ENCODE peak calls at places on chromosomes 12 and 14, in ten cellular contexts. One of them, this sample, is unnamed.

GRCh38 chr12:124625867-124626675 is 58.7 kb upstream of the NCOR2 start:
- DNase-seq in astrocyte of the spinal cord: peak; percentile 80
- DNase-seq in brain microvascular endothelial cell: peak; percentile 69
- DNase-seq in posterior vena cava: peak; percentile 97
- DNase-seq in cardiac muscle cell: no peak
- DNase-seq in T-helper 2 cell: no peak
- DNase-seq in stimulated activated CD4-positive, alpha-beta T cell treated with anti-CD3 and anti-CD28 coated beads, Interleukin-1b, Interleukin-23, amount 100 ng/mL, for 1 hour: no peak
- DNase-seq in pancreas: peak; percentile 30
- DNase-seq in sciatic nerve: peak; percentile 91
- DNase-seq in HFF-Myc: no peak
- DNase-seq in this sample: no peak

GRCh38 chr12:4589941-4590340 is 27.9 kb downstream of the DYRK4 start:
- DNase-seq in astrocyte of the spinal cord: no peak
- DNase-seq in brain microvascular endothelial cell: no peak
- DNase-seq in posterior vena cava: no peak
- DNase-seq in cardiac muscle cell: no peak
- DNase-seq in T-helper 2 cell: no peak
- DNase-seq in stimulated activated CD4-positive, alpha-beta T cell treated with anti-CD3 and anti-CD28 coated beads, Interleukin-1b, Interleukin-23, amount 100 ng/mL, for 1 hour: no peak
- DNase-seq in pancreas: no peak
- DNase-seq in sciatic nerve: no peak
- DNase-seq in HFF-Myc: no peak
- DNase-seq in this sample: no peak

GRCh38 chr14:54420478-54421116 is 20.6 kb downstream of the CNIH1 start:
- DNase-seq in astrocyte of the spinal cord: peak; percentile 64
- DNase-seq in brain microvascular endothelial cell: peak; percentile 54
- DNase-seq in posterior vena cava: no peak
- DNase-seq in cardiac muscle cell: peak; percentile 45
- DNase-seq in T-helper 2 cell: no peak
- DNase-seq in stimulated activated CD4-positive, alpha-beta T cell treated with anti-CD3 and anti-CD28 coated beads, Interleukin-1b, Interleukin-23, amount 100 ng/mL, for 1 hour: no peak
- DNase-seq in pancreas: no peak
- DNase-seq in sciatic nerve: no peak
- DNase-seq in HFF-Myc: no peak
- DNase-seq in this sample: no peak

GRCh38 chr12:89236237-89236636 is 116.1 kb downstream of the DUSP6 start:
- DNase-seq in astrocyte of the spinal cord: peak; percentile 62
- DNase-seq in brain microvascular endothelial cell: no peak
- DNase-seq in posterior vena cava: no peak
- DNase-seq in cardiac muscle cell: no peak
- DNase-seq in T-helper 2 cell: no peak
- DNase-seq in stimulated activated CD4-positive, alpha-beta T cell treated with anti-CD3 and anti-CD28 coated beads, Interleukin-1b, Interleukin-23, amount 100 ng/mL, for 1 hour: no peak
- DNase-seq in pancreas: no peak
- DNase-seq in sciatic nerve: no peak
- DNase-seq in HFF-Myc: no peak
- DNase-seq in this sample: no peak

GRCh38 chr12:107356266-107356936 is 263.1 kb upstream of the CRY1 start:
- DNase-seq in astrocyte of the spinal cord: peak; percentile 90
- DNase-seq in brain microvascular endothelial cell: peak; percentile 91
- DNase-seq in posterior vena cava: no peak
- DNase-seq in cardiac muscle cell: no peak
- DNase-seq in T-helper 2 cell: no peak
- DNase-seq in stimulated activated CD4-positive, alpha-beta T cell treated with anti-CD3 and anti-CD28 coated beads, Interleukin-1b, Interleukin-23, amount 100 ng/mL, for 1 hour: no peak
- DNase-seq in pancreas: no peak
- DNase-seq in sciatic nerve: no peak
- DNase-seq in HFF-Myc: no peak
- DNase-seq in this sample: no peak

GRCh38 chr12:26806556-26806955 is 26.4 kb downstream of the ITPR2 start:
- DNase-seq in astrocyte of the spinal cord: no peak
- DNase-seq in brain microvascular endothelial cell: no peak
- DNase-seq in posterior vena cava: no peak
- DNase-seq in cardiac muscle cell: no peak
- DNase-seq in T-helper 2 cell: no peak
- DNase-seq in stimulated activated CD4-positive, alpha-beta T cell treated with anti-CD3 and anti-CD28 coated beads, Interleukin-1b, Interleukin-23, amount 100 ng/mL, for 1 hour: no peak
- DNase-seq in pancreas: no peak
- DNase-seq in sciatic nerve: no peak
- DNase-seq in HFF-Myc: no peak
- DNase-seq in this sample: no peak

GRCh38 chr14:72549848-72550247 is 344.1 kb downstream of the DPF3 start:
- DNase-seq in astrocyte of the spinal cord: no peak
- DNase-seq in brain microvascular endothelial cell: no peak
- DNase-seq in posterior vena cava: no peak
- DNase-seq in cardiac muscle cell: no peak
- DNase-seq in T-helper 2 cell: no peak
- DNase-seq in stimulated activated CD4-positive, alpha-beta T cell treated with anti-CD3 and anti-CD28 coated beads, Interleukin-1b, Interleukin-23, amount 100 ng/mL, for 1 hour: no peak
- DNase-seq in pancreas: no peak
- DNase-seq in sciatic nerve: no peak
- DNase-seq in HFF-Myc: no peak
- DNase-seq in this sample: no peak

GRCh38 chr14:73252491-73253322 is 15.4 kb downstream of the PAPLN start:
- DNase-seq in astrocyte of the spinal cord: no peak
- DNase-seq in brain microvascular endothelial cell: no peak
- DNase-seq in posterior vena cava: peak; percentile 71
- DNase-seq in cardiac muscle cell: no peak
- DNase-seq in T-helper 2 cell: no peak
- DNase-seq in stimulated activated CD4-positive, alpha-beta T cell treated with anti-CD3 and anti-CD28 coated beads, Interleukin-1b, Interleukin-23, amount 100 ng/mL, for 1 hour: no peak
- DNase-seq in pancreas: no peak
- DNase-seq in sciatic nerve: no peak
- DNase-seq in HFF-Myc: no peak
- DNase-seq in this sample: no peak

GRCh38 chr14:50929506-50929905 is 14.8 kb downstream of the PYGL start:
- DNase-seq in astrocyte of the spinal cord: no peak
- DNase-seq in brain microvascular endothelial cell: no peak
- DNase-seq in posterior vena cava: no peak
- DNase-seq in cardiac muscle cell: no peak
- DNase-seq in T-helper 2 cell: no peak
- DNase-seq in stimulated activated CD4-positive, alpha-beta T cell treated with anti-CD3 and anti-CD28 coated beads, Interleukin-1b, Interleukin-23, amount 100 ng/mL, for 1 hour: no peak
- DNase-seq in pancreas: no peak
- DNase-seq in sciatic nerve: no peak
- DNase-seq in HFF-Myc: no peak
- DNase-seq in this sample: no peak

GRCh38 chr12:122837306-122838265 is 2.3 kb downstream of the HIP1R start:
- DNase-seq in astrocyte of the spinal cord: no peak
- DNase-seq in brain microvascular endothelial cell: no peak
- DNase-seq in posterior vena cava: peak; percentile 29
- DNase-seq in cardiac muscle cell: no peak
- DNase-seq in T-helper 2 cell: no peak
- DNase-seq in stimulated activated CD4-positive, alpha-beta T cell treated with anti-CD3 and anti-CD28 coated beads, Interleukin-1b, Interleukin-23, amount 100 ng/mL, for 1 hour: no peak
- DNase-seq in pancreas: peak; percentile 55
- DNase-seq in sciatic nerve: no peak
- DNase-seq in HFF-Myc: no peak
- DNase-seq in this sample: no peak

GRCh38 chr14:99510556-99511139 is 29.4 kb downstream of the CCNK start:
- DNase-seq in astrocyte of the spinal cord: no peak
- DNase-seq in brain microvascular endothelial cell: no peak
- DNase-seq in posterior vena cava: peak; percentile 73
- DNase-seq in cardiac muscle cell: no peak
- DNase-seq in T-helper 2 cell: no peak
- DNase-seq in stimulated activated CD4-positive, alpha-beta T cell treated with anti-CD3 and anti-CD28 coated beads, Interleukin-1b, Interleukin-23, amount 100 ng/mL, for 1 hour: no peak
- DNase-seq in pancreas: no peak
- DNase-seq in sciatic nerve: peak; percentile 59
- DNase-seq in HFF-Myc: no peak
- DNase-seq in this sample: no peak

GRCh38 chr14:59022144-59022543 is 166.3 kb upstream of the DAAM1 start:
- DNase-seq in astrocyte of the spinal cord: no peak
- DNase-seq in brain microvascular endothelial cell: no peak
- DNase-seq in posterior vena cava: no peak
- DNase-seq in cardiac muscle cell: no peak
- DNase-seq in T-helper 2 cell: no peak
- DNase-seq in stimulated activated CD4-positive, alpha-beta T cell treated with anti-CD3 and anti-CD28 coated beads, Interleukin-1b, Interleukin-23, amount 100 ng/mL, for 1 hour: no peak
- DNase-seq in pancreas: no peak
- DNase-seq in sciatic nerve: no peak
- DNase-seq in HFF-Myc: no peak
- DNase-seq in this sample: no peak

GRCh38 chr12:95541436-95541835 is 9.8 kb downstream of the USP44 start:
- DNase-seq in astrocyte of the spinal cord: no peak
- DNase-seq in brain microvascular endothelial cell: no peak
- DNase-seq in posterior vena cava: no peak
- DNase-seq in cardiac muscle cell: no peak
- DNase-seq in T-helper 2 cell: no peak
- DNase-seq in stimulated activated CD4-positive, alpha-beta T cell treated with anti-CD3 and anti-CD28 coated beads, Interleukin-1b, Interleukin-23, amount 100 ng/mL, for 1 hour: no peak
- DNase-seq in pancreas: no peak
- DNase-seq in sciatic nerve: no peak
- DNase-seq in HFF-Myc: no peak
- DNase-seq in this sample: no peak

GRCh38 chr14:50345891-50346422 is 33.8 kb downstream of the DMAC2L start:
- DNase-seq in astrocyte of the spinal cord: peak; percentile 25
- DNase-seq in brain microvascular endothelial cell: no peak
- DNase-seq in posterior vena cava: no peak
- DNase-seq in cardiac muscle cell: no peak
- DNase-seq in T-helper 2 cell: no peak
- DNase-seq in stimulated activated CD4-positive, alpha-beta T cell treated with anti-CD3 and anti-CD28 coated beads, Interleukin-1b, Interleukin-23, amount 100 ng/mL, for 1 hour: no peak
- DNase-seq in pancreas: no peak
- DNase-seq in sciatic nerve: no peak
- DNase-seq in HFF-Myc: no peak
- DNase-seq in this sample: no peak

GRCh38 chr12:59134750-59135149 is 214.4 kb upstream of the LRIG3 start:
- DNase-seq in astrocyte of the spinal cord: no peak
- DNase-seq in brain microvascular endothelial cell: no peak
- DNase-seq in posterior vena cava: peak; percentile 36
- DNase-seq in cardiac muscle cell: no peak
- DNase-seq in T-helper 2 cell: no peak
- DNase-seq in stimulated activated CD4-positive, alpha-beta T cell treated with anti-CD3 and anti-CD28 coated beads, Interleukin-1b, Interleukin-23, amount 100 ng/mL, for 1 hour: no peak
- DNase-seq in pancreas: no peak
- DNase-seq in sciatic nerve: no peak
- DNase-seq in HFF-Myc: no peak
- DNase-seq in this sample: no peak

GRCh38 chr12:92438641-92439396 is 264.0 kb upstream of the PLEKHG7 start:
- DNase-seq in astrocyte of the spinal cord: no peak
- DNase-seq in brain microvascular endothelial cell: no peak
- DNase-seq in posterior vena cava: no peak
- DNase-seq in cardiac muscle cell: no peak
- DNase-seq in T-helper 2 cell: no peak
- DNase-seq in stimulated activated CD4-positive, alpha-beta T cell treated with anti-CD3 and anti-CD28 coated beads, Interleukin-1b, Interleukin-23, amount 100 ng/mL, for 1 hour: no peak
- DNase-seq in pancreas: no peak
- DNase-seq in sciatic nerve: no peak
- DNase-seq in HFF-Myc: no peak
- DNase-seq in this sample: no peak

GRCh38 chr14:100159107-100159864 is at the start of gene DEGS2:
- DNase-seq in astrocyte of the spinal cord: no peak
- DNase-seq in brain microvascular endothelial cell: no peak
- DNase-seq in posterior vena cava: no peak
- DNase-seq in cardiac muscle cell: peak; percentile 54
- DNase-seq in T-helper 2 cell: peak; percentile 49
- DNase-seq in stimulated activated CD4-positive, alpha-beta T cell treated with anti-CD3 and anti-CD28 coated beads, Interleukin-1b, Interleukin-23, amount 100 ng/mL, for 1 hour: peak; percentile 16
- DNase-seq in pancreas: peak; percentile 71
- DNase-seq in sciatic nerve: no peak
- DNase-seq in HFF-Myc: no peak
- DNase-seq in this sample: no peak

GRCh38 chr14:86794689-86795088 is 1198.3 kb downstream of the GALC start:
- DNase-seq in astrocyte of the spinal cord: no peak
- DNase-seq in brain microvascular endothelial cell: no peak
- DNase-seq in posterior vena cava: no peak
- DNase-seq in cardiac muscle cell: no peak
- DNase-seq in T-helper 2 cell: no peak
- DNase-seq in stimulated activated CD4-positive, alpha-beta T cell treated with anti-CD3 and anti-CD28 coated beads, Interleukin-1b, Interleukin-23, amount 100 ng/mL, for 1 hour: no peak
- DNase-seq in pancreas: no peak
- DNase-seq in sciatic nerve: no peak
- DNase-seq in HFF-Myc: no peak
- DNase-seq in this sample: no peak

GRCh38 chr12:104733717-104734175 is 224.3 kb downstream of the SLC41A2 start:
- DNase-seq in astrocyte of the spinal cord: no peak
- DNase-seq in brain microvascular endothelial cell: no peak
- DNase-seq in posterior vena cava: no peak
- DNase-seq in cardiac muscle cell: no peak
- DNase-seq in T-helper 2 cell: no peak
- DNase-seq in stimulated activated CD4-positive, alpha-beta T cell treated with anti-CD3 and anti-CD28 coated beads, Interleukin-1b, Interleukin-23, amount 100 ng/mL, for 1 hour: no peak
- DNase-seq in pancreas: no peak
- DNase-seq in sciatic nerve: no peak
- DNase-seq in HFF-Myc: no peak
- DNase-seq in this sample: no peak

GRCh38 chr14:74855945-74856344 is 20.0 kb downstream of the PROX2 start:
- DNase-seq in astrocyte of the spinal cord: no peak
- DNase-seq in brain microvascular endothelial cell: no peak
- DNase-seq in posterior vena cava: no peak
- DNase-seq in cardiac muscle cell: no peak
- DNase-seq in T-helper 2 cell: no peak
- DNase-seq in stimulated activated CD4-positive, alpha-beta T cell treated with anti-CD3 and anti-CD28 coated beads, Interleukin-1b, Interleukin-23, amount 100 ng/mL, for 1 hour: no peak
- DNase-seq in pancreas: no peak
- DNase-seq in sciatic nerve: no peak
- DNase-seq in HFF-Myc: no peak
- DNase-seq in this sample: no peak

GRCh38 chr14:54186821-54187365 is 209.9 kb upstream of the CDKN3 start:
- DNase-seq in astrocyte of the spinal cord: no peak
- DNase-seq in brain microvascular endothelial cell: no peak
- DNase-seq in posterior vena cava: no peak
- DNase-seq in cardiac muscle cell: no peak
- DNase-seq in T-helper 2 cell: no peak
- DNase-seq in stimulated activated CD4-positive, alpha-beta T cell treated with anti-CD3 and anti-CD28 coated beads, Interleukin-1b, Interleukin-23, amount 100 ng/mL, for 1 hour: no peak
- DNase-seq in pancreas: no peak
- DNase-seq in sciatic nerve: no peak
- DNase-seq in HFF-Myc: no peak
- DNase-seq in this sample: no peak

GRCh38 chr12:127396720-127397119 is 870.2 kb upstream of the TMEM132C start:
- DNase-seq in astrocyte of the spinal cord: no peak
- DNase-seq in brain microvascular endothelial cell: no peak
- DNase-seq in posterior vena cava: no peak
- DNase-seq in cardiac muscle cell: no peak
- DNase-seq in T-helper 2 cell: no peak
- DNase-seq in stimulated activated CD4-positive, alpha-beta T cell treated with anti-CD3 and anti-CD28 coated beads, Interleukin-1b, Interleukin-23, amount 100 ng/mL, for 1 hour: no peak
- DNase-seq in pancreas: no peak
- DNase-seq in sciatic nerve: no peak
- DNase-seq in HFF-Myc: no peak
- DNase-seq in this sample: no peak

GRCh38 chr12:105104762-105105161 is 2.8 kb upstream of the WASHC4 start:
- DNase-seq in astrocyte of the spinal cord: no peak
- DNase-seq in brain microvascular endothelial cell: no peak
- DNase-seq in posterior vena cava: no peak
- DNase-seq in cardiac muscle cell: no peak
- DNase-seq in T-helper 2 cell: no peak
- DNase-seq in stimulated activated CD4-positive, alpha-beta T cell treated with anti-CD3 and anti-CD28 coated beads, Interleukin-1b, Interleukin-23, amount 100 ng/mL, for 1 hour: no peak
- DNase-seq in pancreas: no peak
- DNase-seq in sciatic nerve: no peak
- DNase-seq in HFF-Myc: no peak
- DNase-seq in this sample: no peak

GRCh38 chr14:68089146-68089715 is 269.7 kb downstream of the RAD51B start:
- DNase-seq in astrocyte of the spinal cord: peak; percentile 92
- DNase-seq in brain microvascular endothelial cell: peak; percentile 43
- DNase-seq in posterior vena cava: no peak
- DNase-seq in cardiac muscle cell: no peak
- DNase-seq in T-helper 2 cell: no peak
- DNase-seq in stimulated activated CD4-positive, alpha-beta T cell treated with anti-CD3 and anti-CD28 coated beads, Interleukin-1b, Interleukin-23, amount 100 ng/mL, for 1 hour: no peak
- DNase-seq in pancreas: no peak
- DNase-seq in sciatic nerve: no peak
- DNase-seq in HFF-Myc: no peak
- DNase-seq in this sample: no peak

GRCh38 chr12:94386422-94386821 is 73.2 kb downstream of the CEP83 start:
- DNase-seq in astrocyte of the spinal cord: no peak
- DNase-seq in brain microvascular endothelial cell: peak; percentile 29
- DNase-seq in posterior vena cava: no peak
- DNase-seq in cardiac muscle cell: peak; percentile 10
- DNase-seq in T-helper 2 cell: no peak
- DNase-seq in stimulated activated CD4-positive, alpha-beta T cell treated with anti-CD3 and anti-CD28 coated beads, Interleukin-1b, Interleukin-23, amount 100 ng/mL, for 1 hour: no peak
- DNase-seq in pancreas: no peak
- DNase-seq in sciatic nerve: no peak
- DNase-seq in HFF-Myc: no peak
- DNase-seq in this sample: no peak

GRCh38 chr14:31400031-31400638 is 20.2 kb downstream of the HEATR5A start:
- DNase-seq in astrocyte of the spinal cord: no peak
- DNase-seq in brain microvascular endothelial cell: no peak
- DNase-seq in posterior vena cava: no peak
- DNase-seq in cardiac muscle cell: no peak
- DNase-seq in T-helper 2 cell: no peak
- DNase-seq in stimulated activated CD4-positive, alpha-beta T cell treated with anti-CD3 and anti-CD28 coated beads, Interleukin-1b, Interleukin-23, amount 100 ng/mL, for 1 hour: no peak
- DNase-seq in pancreas: no peak
- DNase-seq in sciatic nerve: no peak
- DNase-seq in HFF-Myc: no peak
- DNase-seq in this sample: no peak

GRCh38 chr12:7089196-7089871 is 2.9 kb downstream of the C1R start:
- DNase-seq in astrocyte of the spinal cord: no peak
- DNase-seq in brain microvascular endothelial cell: no peak
- DNase-seq in posterior vena cava: no peak
- DNase-seq in cardiac muscle cell: no peak
- DNase-seq in T-helper 2 cell: no peak
- DNase-seq in stimulated activated CD4-positive, alpha-beta T cell treated with anti-CD3 and anti-CD28 coated beads, Interleukin-1b, Interleukin-23, amount 100 ng/mL, for 1 hour: no peak
- DNase-seq in pancreas: no peak
- DNase-seq in sciatic nerve: no peak
- DNase-seq in HFF-Myc: no peak
- DNase-seq in this sample: no peak

GRCh38 chr12:52235001-52235760 is 2.1 kb downstream of the KRT7 start:
- DNase-seq in astrocyte of the spinal cord: no peak
- DNase-seq in brain microvascular endothelial cell: no peak
- DNase-seq in posterior vena cava: no peak
- DNase-seq in cardiac muscle cell: no peak
- DNase-seq in T-helper 2 cell: no peak
- DNase-seq in stimulated activated CD4-positive, alpha-beta T cell treated with anti-CD3 and anti-CD28 coated beads, Interleukin-1b, Interleukin-23, amount 100 ng/mL, for 1 hour: no peak
- DNase-seq in pancreas: no peak
- DNase-seq in sciatic nerve: no peak
- DNase-seq in HFF-Myc: no peak
- DNase-seq in this sample: no peak

This sample was measured in cortex of kidney.